ENCODE peak calls at places on chromosomes 12 and 14, in eight cellular contexts. G is GM12865, C is Kasumi-1, S is iPS-NIHi11, I is NCI-H82, P is T-helper 1 cell, K is pancreas, X is OCI-M1. E is an unnamed sample.

GRCh38 chr12:132158677-132159554 is 14.7 kb downstream of the NOC4L start:
- DNase-seq in G (no peak), C (no peak), S (no peak), I (no peak), P (no peak), K (peak; percentile 59), X (no peak), E (no peak)

GRCh38 chr14:87745507-87746118 is 247.4 kb downstream of the GALC start:
- DNase-seq in G (peak; percentile 35), C (peak; percentile 40), S (peak; percentile 63), I (peak; percentile 66), P (peak; percentile 3), K (no peak), X (peak; percentile 62), E (no peak)

GRCh38 chr14:88775532-88775931 is 17.2 kb downstream of the EML5 start:
- DNase-seq in G (no peak), C (no peak), S (no peak), I (no peak), P (no peak), K (no peak), X (no peak), E (no peak)

GRCh38 chr14:62322216-62322615 is 560.0 kb downstream of the SNAPC1 start:
- DNase-seq in G (no peak), C (no peak), S (no peak), I (no peak), P (no peak), K (no peak), X (no peak), E (no peak)

GRCh38 chr14:104591031-104591430 is 11.5 kb downstream of the C14orf180 start:
- DNase-seq in G (no peak), C (no peak), S (no peak), I (no peak), P (no peak), K (peak; percentile 58), X (no peak), E (no peak)

GRCh38 chr12:120078868-120079267 is 37.7 kb downstream of the RAB35 start:
- DNase-seq in G (no peak), C (no peak), S (no peak), I (no peak), P (peak; percentile 12), K (peak; percentile 18), X (no peak), E (no peak)

GRCh38 chr12:2395352-2395977 is 342.7 kb downstream of the CACNA1C start:
- DNase-seq in G (peak; percentile 46), C (no peak), S (peak; percentile 88), I (peak; percentile 74), P (peak; percentile 8), K (no peak), X (peak; percentile 43), E (no peak)

GRCh38 chr12:109069307-109070231 is 17.2 kb downstream of the USP30 start:
- DNase-seq in G (no peak), C (no peak), S (peak; percentile 68), I (no peak), P (no peak), K (no peak), X (no peak), E (no peak)

GRCh38 chr14:71138236-71139057 is 231.2 kb downstream of the PCNX1 start:
- DNase-seq in G (no peak), C (no peak), S (no peak), I (no peak), P (no peak), K (no peak), X (no peak), E (no peak)

GRCh38 chr14:51394804-51395203 is 154.8 kb downstream of the TMX1 start:
- DNase-seq in G (no peak), C (no peak), S (no peak), I (peak; percentile 17), P (no peak), K (no peak), X (no peak), E (no peak)

GRCh38 chr12:68480526-68480925 is 130.2 kb upstream of the RAP1B start:
- DNase-seq in G (peak; percentile 32), C (no peak), S (no peak), I (no peak), P (peak; percentile 45), K (no peak), X (no peak), E (no peak)

GRCh38 chr12:111636209-111636928 is 37.3 kb upstream of the ATXN2 start:
- DNase-seq in G (no peak), C (no peak), S (peak; percentile 78), I (no peak), P (no peak), K (no peak), X (peak; percentile 90), E (peak; percentile 77)

GRCh38 chr14:77184396-77185092 is 2.9 kb downstream of the TMEM63C start:
- DNase-seq in G (no peak), C (no peak), S (peak; percentile 1), I (no peak), P (no peak), K (no peak), X (no peak), E (no peak)

GRCh38 chr14:95330591-95331370 is 11.1 kb upstream of the CLMN start:
- DNase-seq in G (no peak), C (no peak), S (no peak), I (no peak), P (no peak), K (no peak), X (no peak), E (peak; percentile 49)

GRCh38 chr12:72236071-72236705 is 36.0 kb upstream of the TRHDE start:
- DNase-seq in G (no peak), C (no peak), S (no peak), I (no peak), P (no peak), K (no peak), X (no peak), E (no peak)

GRCh38 chr12:101042211-101042610 is 167.8 kb downstream of the SLC5A8 start:
- DNase-seq in G (no peak), C (no peak), S (no peak), I (no peak), P (no peak), K (peak; percentile 57), X (no peak), E (no peak)

GRCh38 chr12:7219599-7220243 is 30.2 kb downstream of the PEX5 start:
- DNase-seq in G (peak; percentile 79), C (peak; percentile 43), S (peak; percentile 80), I (peak; percentile 90), P (peak; percentile 61), K (no peak), X (peak; percentile 88), E (no peak)

GRCh38 chr12:89542912-89543592 is 17.2 kb upstream of the POC1B start:
- DNase-seq in G (peak; percentile 80), C (peak; percentile 84), S (peak; percentile 78), I (peak; percentile 93), P (peak; percentile 69), K (no peak), X (peak; percentile 92), E (no peak)

GRCh38 chr12:12016284-12017100 is 54.2 kb upstream of the BCL2L14 start:
- DNase-seq in G (peak; percentile 63), C (no peak), S (no peak), I (no peak), P (peak; percentile 70), K (no peak), X (no peak), E (no peak)

GRCh38 chr14:78162202-78162601 is 8.0 kb upstream of the NRXN3 start:
- DNase-seq in G (no peak), C (peak; percentile 8), S (no peak), I (no peak), P (no peak), K (no peak), X (peak; percentile 45), E (no peak)

GRCh38 chr14:20757963-20758362 is 10.2 kb upstream of the EDDM3B start:
- DNase-seq in G (peak; percentile 51), C (peak; percentile 11), S (peak; percentile 64), I (no peak), P (peak; percentile 26), K (no peak), X (peak; percentile 67), E (no peak)